ENCODE peak calls at places on chromosomes 4 and X, in nine cellular contexts. One of them, this sample, is unnamed.

GRCh38 chr4:74109116-74109791 is 10.3 kb upstream of the CXCL2 start:
- DNase-seq in left lung: peak
- DNase-seq in Caki2: peak
- DNase-seq in stimulated activated CD8-positive, alpha-beta memory T cell treated with anti-CD3 and anti-CD28 coated beads, Interleukin-12 subunit alpha, Interleukin-12 subunit beta, amount 100 ng/mL, for 4 hours: no peak
- DNase-seq in lower lobe of right lung: peak
- DNase-seq in stimulated activated CD4-positive, alpha-beta T cell treated with anti-CD3 and anti-CD28 coated beads, Interleukin-2, amount 100 ng/mL, for 48 hours: no peak
- DNase-seq in lower leg skin: no peak
- DNase-seq in NCI-H446 treated with DMSO at 0.1 percent for 48 hours: no peak
- DNase-seq in CD4-positive, alpha-beta T cell: no peak
- DNase-seq in this sample: peak

GRCh38 chrX:78532363-78532762 is 126.8 kb downstream of the RTL3 start:
- DNase-seq in CD4-positive, alpha-beta T cell: no peak
- DNase-seq in left lung: no peak
- DNase-seq in lower lobe of right lung: no peak
- DNase-seq in lower leg skin: no peak
- DNase-seq in Caki2: no peak
- DNase-seq in stimulated activated CD4-positive, alpha-beta T cell treated with anti-CD3 and anti-CD28 coated beads, Interleukin-2, amount 100 ng/mL, for 48 hours: no peak
- DNase-seq in NCI-H446 treated with DMSO at 0.1 percent for 48 hours: no peak
- DNase-seq in stimulated activated CD8-positive, alpha-beta memory T cell treated with anti-CD3 and anti-CD28 coated beads, Interleukin-12 subunit alpha, Interleukin-12 subunit beta, amount 100 ng/mL, for 4 hours: no peak
- DNase-seq in this sample: no peak

GRCh38 chr4:139704915-139705485 is 39.4 kb downstream of the MGST2 start:
- DNase-seq in NCI-H446 treated with DMSO at 0.1 percent for 48 hours: no peak
- DNase-seq in left lung: no peak
- DNase-seq in lower lobe of right lung: no peak
- DNase-seq in stimulated activated CD8-positive, alpha-beta memory T cell treated with anti-CD3 and anti-CD28 coated beads, Interleukin-12 subunit alpha, Interleukin-12 subunit beta, amount 100 ng/mL, for 4 hours: no peak
- DNase-seq in Caki2: peak
- DNase-seq in CD4-positive, alpha-beta T cell: no peak
- DNase-seq in lower leg skin: peak
- DNase-seq in stimulated activated CD4-positive, alpha-beta T cell treated with anti-CD3 and anti-CD28 coated beads, Interleukin-2, amount 100 ng/mL, for 48 hours: no peak
- DNase-seq in this sample: no peak

GRCh38 chr4:145216532-145216931 is 36.1 kb upstream of the OTUD4 start:
- DNase-seq in stimulated activated CD8-positive, alpha-beta memory T cell treated with anti-CD3 and anti-CD28 coated beads, Interleukin-12 subunit alpha, Interleukin-12 subunit beta, amount 100 ng/mL, for 4 hours: no peak
- DNase-seq in CD4-positive, alpha-beta T cell: no peak
- DNase-seq in stimulated activated CD4-positive, alpha-beta T cell treated with anti-CD3 and anti-CD28 coated beads, Interleukin-2, amount 100 ng/mL, for 48 hours: no peak
- DNase-seq in lower leg skin: no peak
- DNase-seq in Caki2: peak
- DNase-seq in NCI-H446 treated with DMSO at 0.1 percent for 48 hours: peak
- DNase-seq in lower lobe of right lung: no peak
- DNase-seq in left lung: no peak
- DNase-seq in this sample: no peak

GRCh38 chr4:24104173-24104572 is 214.3 kb upstream of the PPARGC1A start:
- DNase-seq in stimulated activated CD4-positive, alpha-beta T cell treated with anti-CD3 and anti-CD28 coated beads, Interleukin-2, amount 100 ng/mL, for 48 hours: no peak
- DNase-seq in CD4-positive, alpha-beta T cell: no peak
- DNase-seq in Caki2: peak
- DNase-seq in lower leg skin: no peak
- DNase-seq in NCI-H446 treated with DMSO at 0.1 percent for 48 hours: no peak
- DNase-seq in left lung: no peak
- DNase-seq in lower lobe of right lung: no peak
- DNase-seq in stimulated activated CD8-positive, alpha-beta memory T cell treated with anti-CD3 and anti-CD28 coated beads, Interleukin-12 subunit alpha, Interleukin-12 subunit beta, amount 100 ng/mL, for 4 hours: no peak
- DNase-seq in this sample: no peak

GRCh38 chr4:98976716-98977115 is 18.8 kb upstream of the METAP1 start:
- DNase-seq in lower leg skin: no peak
- DNase-seq in stimulated activated CD4-positive, alpha-beta T cell treated with anti-CD3 and anti-CD28 coated beads, Interleukin-2, amount 100 ng/mL, for 48 hours: no peak
- DNase-seq in lower lobe of right lung: no peak
- DNase-seq in left lung: no peak
- DNase-seq in stimulated activated CD8-positive, alpha-beta memory T cell treated with anti-CD3 and anti-CD28 coated beads, Interleukin-12 subunit alpha, Interleukin-12 subunit beta, amount 100 ng/mL, for 4 hours: no peak
- DNase-seq in NCI-H446 treated with DMSO at 0.1 percent for 48 hours: no peak
- DNase-seq in CD4-positive, alpha-beta T cell: no peak
- DNase-seq in Caki2: no peak
- DNase-seq in this sample: no peak

GRCh38 chr4:149211961-149212360 is 603.7 kb downstream of the IQCM start:
- DNase-seq in Caki2: no peak
- DNase-seq in lower lobe of right lung: no peak
- DNase-seq in stimulated activated CD4-positive, alpha-beta T cell treated with anti-CD3 and anti-CD28 coated beads, Interleukin-2, amount 100 ng/mL, for 48 hours: no peak
- DNase-seq in lower leg skin: no peak
- DNase-seq in CD4-positive, alpha-beta T cell: no peak
- DNase-seq in NCI-H446 treated with DMSO at 0.1 percent for 48 hours: no peak
- DNase-seq in left lung: no peak
- DNase-seq in stimulated activated CD8-positive, alpha-beta memory T cell treated with anti-CD3 and anti-CD28 coated beads, Interleukin-12 subunit alpha, Interleukin-12 subunit beta, amount 100 ng/mL, for 4 hours: no peak
- DNase-seq in this sample: no peak

GRCh38 chr4:115396034-115396433 is 282.6 kb upstream of the NDST4 start:
- DNase-seq in left lung: no peak
- DNase-seq in stimulated activated CD8-positive, alpha-beta memory T cell treated with anti-CD3 and anti-CD28 coated beads, Interleukin-12 subunit alpha, Interleukin-12 subunit beta, amount 100 ng/mL, for 4 hours: no peak
- DNase-seq in lower lobe of right lung: no peak
- DNase-seq in Caki2: no peak
- DNase-seq in lower leg skin: no peak
- DNase-seq in CD4-positive, alpha-beta T cell: no peak
- DNase-seq in NCI-H446 treated with DMSO at 0.1 percent for 48 hours: no peak
- DNase-seq in stimulated activated CD4-positive, alpha-beta T cell treated with anti-CD3 and anti-CD28 coated beads, Interleukin-2, amount 100 ng/mL, for 48 hours: no peak
- DNase-seq in this sample: no peak

This sample was measured in HS-5.